ENCODE peak calls at places on chromosomes 11 and 22, in four cellular contexts. A is K562, Y is HepG2, U is GM12878. S is an unnamed sample.

GRCh38 chr22:46490538-46490937 is 46.9 kb downstream of the CELSR1 start:
- DNase-seq in A (no peak), Y (no peak), U (no peak), S (no peak)

GRCh38 chr11:16000065-16000464 is 356.3 kb downstream of the SOX6 start:
- DNase-seq in A (no peak), Y (no peak), U (no peak), S (no peak)

GRCh38 chr11:108938604-108939003 is 273.7 kb downstream of the DDX10 start:
- DNase-seq in A (no peak), Y (no peak), U (no peak), S (no peak)

GRCh38 chr11:86999859-87000753 is 37.6 kb upstream of the TMEM135 start:
- DNase-seq in A (peak; percentile 90), Y (peak; percentile 99), U (no peak), S (peak; percentile 36)

GRCh38 chr22:30015846-30016245 is 64.4 kb upstream of the HORMAD2 start:
- DNase-seq in A (no peak), Y (no peak), U (no peak), S (no peak)

GRCh38 chr22:48820481-48821345 is 1007.0 kb downstream of the BRD1 start:
- DNase-seq in A (no peak), Y (no peak), U (no peak), S (no peak)

GRCh38 chr11:60871378-60872061 is 4.2 kb downstream of the ZP1 start:
- DNase-seq in A (no peak), Y (no peak), U (no peak), S (peak; percentile 29)

GRCh38 chr11:82906236-82906635 is 4.7 kb downstream of the DDIAS start:
- DNase-seq in A (no peak), Y (peak; percentile 26), U (no peak), S (no peak)

GRCh38 chr22:40345801-40346177 is 511 bp upstream of the ADSL start:
- DNase-seq in A (peak; percentile 44), Y (peak; percentile 10), U (no peak), S (peak; percentile 36)

GRCh38 chr11:18452927-18453326 is 2.7 kb upstream of the LDHAL6A start:
- DNase-seq in A (no peak), Y (no peak), U (no peak), S (no peak)

GRCh38 chr11:17354070-17354924 is 2.7 kb downstream of the NCR3LG1 start:
- DNase-seq in A (peak; percentile 80), Y (peak; percentile 76), U (peak; percentile 25), S (peak; percentile 71)

GRCh38 chr11:121067912-121068652 is 33.0 kb upstream of the TECTA start:
- DNase-seq in A (no peak), Y (no peak), U (no peak), S (peak; percentile 45)

GRCh38 chr11:110425751-110426545 is 3.8 kb upstream of the FDX1 start:
- DNase-seq in A (peak; percentile 18), Y (no peak), U (no peak), S (no peak)

GRCh38 chr22:22698263-22698750 is 53.9 kb downstream of the GGTLC2 start:
- DNase-seq in A (no peak), Y (no peak), U (no peak), S (no peak)

GRCh38 chr11:69718147-69718546 is 14.3 kb upstream of the FGF19 start:
- DNase-seq in A (peak; percentile 68), Y (peak; percentile 30), U (no peak), S (peak; percentile 73)

GRCh38 chr11:104332110-104332509 is 168.2 kb upstream of the PDGFD start:
- DNase-seq in A (no peak), Y (peak; percentile 5), U (no peak), S (no peak)

GRCh38 chr11:17596711-17597110 is 49.7 kb downstream of the OTOG start:
- DNase-seq in A (no peak), Y (no peak), U (no peak), S (no peak)

GRCh38 chr11:26599421-26599820 is 27.4 kb upstream of the MUC15 start:
- DNase-seq in A (no peak), Y (no peak), U (no peak), S (no peak)

GRCh38 chr11:69220581-69221051 is 64.9 kb downstream of the SMIM38 start:
- DNase-seq in A (no peak), Y (no peak), U (no peak), S (no peak)

GRCh38 chr11:67463680-67464410 is 5.2 kb downstream of the TMEM134 start:
- DNase-seq in A (peak; percentile 85), Y (peak; percentile 52), U (no peak), S (peak; percentile 51)

GRCh38 chr22:39601180-39601535 is 30.6 kb downstream of the CACNA1I start:
- DNase-seq in A (no peak), Y (no peak), U (no peak), S (no peak)

GRCh38 chr11:58726594-58727414 is 4.9 kb downstream of the GLYAT start:
- DNase-seq in A (peak; percentile 58), Y (no peak), U (no peak), S (peak; percentile 7)

GRCh38 chr11:35454362-35454761 is 35.0 kb upstream of the SLC1A2 start:
- DNase-seq in A (no peak), Y (no peak), U (no peak), S (no peak)

GRCh38 chr11:14124886-14125285 is 162.4 kb downstream of the SPON1 start:
- DNase-seq in A (no peak), Y (no peak), U (no peak), S (no peak)

GRCh38 chr22:50191041-50191740 is 5.5 kb downstream of the TRABD start:
- DNase-seq in A (no peak), Y (no peak), U (peak; percentile 85), S (peak; percentile 78)

GRCh38 chr11:120807414-120808150 is 216.3 kb upstream of the TBCEL start:
- DNase-seq in A (no peak), Y (peak; percentile 60), U (no peak), S (no peak)

GRCh38 chr11:95682552-95682951 is 107.0 kb downstream of the FAM76B start:
- DNase-seq in A (no peak), Y (no peak), U (no peak), S (no peak)

GRCh38 chr22:41193829-41194228 is 11.3 kb upstream of the L3MBTL2 start:
- DNase-seq in A (no peak), Y (no peak), U (no peak), S (no peak)

GRCh38 chr11:112661571-112661970 is 299.6 kb upstream of the NCAM1 start:
- DNase-seq in A (no peak), Y (no peak), U (no peak), S (no peak)

GRCh38 chr11:112655386-112655785 is 305.8 kb upstream of the NCAM1 start:
- DNase-seq in A (no peak), Y (no peak), U (no peak), S (no peak)

GRCh38 chr11:112659185-112659584 is 302.0 kb upstream of the NCAM1 start:
- DNase-seq in A (no peak), Y (no peak), U (no peak), S (no peak)

GRCh38 chr11:112656772-112657428 is 304.3 kb upstream of the NCAM1 start:
- DNase-seq in A (no peak), Y (no peak), U (peak; percentile 25), S (no peak)

DNA sequence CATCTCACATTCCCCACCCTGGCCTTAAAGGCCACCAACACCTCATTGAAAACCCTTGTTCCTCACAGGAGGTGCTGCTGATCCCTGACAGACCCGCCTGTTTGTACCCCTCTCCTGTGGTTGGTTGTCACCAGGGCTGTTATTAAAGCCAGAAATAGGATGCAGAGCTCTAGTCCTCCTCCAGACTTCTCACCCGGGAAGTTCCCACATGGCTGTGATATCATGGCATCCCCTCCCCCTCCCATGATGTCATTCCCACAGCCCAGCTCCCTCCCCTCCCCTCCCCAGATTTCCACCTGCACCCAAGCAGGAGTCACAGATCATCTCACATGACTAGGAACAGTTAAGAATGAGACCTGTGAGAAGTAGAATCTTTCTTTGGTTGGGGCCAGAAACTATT is 302.7 kb upstream of the NCAM1 start:
- DNase-seq in A (no peak), Y (no peak), U (no peak), S (no peak)
- TF ChIP-seq ZBTB33 in A (no peak), Y (no peak), U (no peak), S (no peak)

DNA sequence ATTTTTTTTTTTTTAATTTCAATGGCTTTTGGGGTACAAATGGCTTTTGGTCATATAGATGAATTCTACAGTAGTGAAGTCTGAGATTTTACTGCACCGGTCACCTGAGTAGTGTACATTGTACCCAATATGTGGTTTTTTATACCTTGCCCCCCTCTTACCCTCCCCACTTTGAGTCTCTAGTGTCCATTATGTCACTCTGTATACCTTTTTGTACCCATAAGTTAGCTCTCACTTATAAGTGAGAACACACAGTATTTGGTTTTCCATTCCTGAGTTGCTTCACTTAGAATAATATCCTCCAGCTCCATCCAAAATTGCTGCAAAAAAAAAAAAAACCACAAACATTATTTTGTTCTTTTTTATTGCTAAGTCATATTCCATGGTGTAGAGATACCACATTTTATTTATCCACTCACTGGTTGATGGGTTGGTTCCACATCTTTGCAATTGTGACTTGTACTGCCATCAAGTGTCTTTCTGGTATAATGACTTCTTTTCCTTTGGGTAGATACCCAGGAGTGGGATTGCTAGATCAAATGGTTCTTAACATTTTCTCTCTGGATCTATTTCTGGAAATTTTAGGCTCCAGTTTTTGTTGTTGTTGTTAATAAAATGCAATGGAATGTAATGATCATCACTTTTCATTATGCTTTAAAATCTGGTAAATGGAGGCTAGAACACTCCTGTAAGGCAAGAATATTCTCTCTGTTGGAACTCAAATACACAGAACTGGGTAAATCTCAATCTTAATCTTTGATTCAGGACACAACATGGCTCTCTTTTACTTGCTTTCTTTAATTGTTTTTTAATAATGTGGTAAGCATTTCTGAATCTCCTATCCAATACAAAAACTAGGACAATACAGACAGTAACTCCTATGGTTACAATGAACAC is 10.3 kb downstream of the NEAT1 start:
- DNase-seq in A (no peak), Y (no peak), U (no peak), S (no peak)
- TF ChIP-seq RFX5 in A (no peak), Y (no peak), U (no peak), S (no peak)

DNA sequence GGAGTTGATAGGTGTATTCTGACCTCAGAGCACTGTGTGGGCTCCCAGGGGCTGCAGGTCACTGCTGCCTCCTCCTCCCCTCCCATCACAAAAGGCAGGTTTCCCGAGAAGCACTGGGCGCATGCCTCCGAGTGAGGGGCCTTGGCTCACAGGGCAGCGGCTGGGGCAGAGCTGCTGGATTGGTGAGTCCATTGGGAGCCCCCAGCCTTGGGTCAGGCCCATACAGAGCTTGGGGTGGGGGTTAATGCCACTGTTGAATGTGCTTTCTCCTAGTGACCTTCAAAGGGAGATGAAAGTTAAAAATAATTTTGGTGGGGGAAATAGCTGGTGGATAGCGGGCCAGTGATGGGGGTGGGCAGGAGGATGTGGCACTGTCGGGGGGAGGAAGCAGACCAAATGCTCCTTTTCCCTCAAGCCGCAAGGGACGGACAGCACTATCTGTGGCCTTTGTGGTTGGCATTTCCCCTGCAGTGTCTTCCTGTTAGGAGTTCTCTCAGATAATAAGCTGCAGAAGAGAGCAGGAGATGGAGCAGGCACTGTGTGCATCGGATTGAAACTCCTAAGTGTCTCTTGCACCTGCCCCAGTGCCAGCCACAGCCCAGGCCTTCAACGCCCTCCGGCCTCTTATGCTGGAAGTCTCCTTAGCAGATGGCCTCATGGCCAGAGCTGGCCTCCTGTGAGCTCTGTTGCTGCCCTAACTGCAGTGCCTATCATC is 3.2 kb downstream of the TUBA8 start:
- DNase-seq in A (no peak), Y (no peak), U (no peak), S (no peak)
- TF ChIP-seq ZBTB33 in A (no peak), Y (no peak), U (no peak), S (no peak)

GRCh38 chr11:77071671-77072605 is 5.2 kb downstream of the CAPN5 start:
- DNase-seq in A (no peak), Y (no peak), U (no peak), S (no peak)

GRCh38 chr11:77069336-77069968 is 2.7 kb downstream of the CAPN5 start:
- DNase-seq in A (no peak), Y (no peak), U (no peak), S (no peak)

GRCh38 chr11:77071077-77071476 is 4.3 kb downstream of the CAPN5 start:
- DNase-seq in A (no peak), Y (no peak), U (no peak), S (no peak)

GRCh38 chr11:77068461-77069335 is 1.9 kb downstream of the CAPN5 start:
- DNase-seq in A (no peak), Y (no peak), U (no peak), S (no peak)

GRCh38 chr11:77069969-77070582 is 3.3 kb downstream of the CAPN5 start:
- DNase-seq in A (no peak), Y (no peak), U (no peak), S (no peak)
- TF ChIP-seq RFX5 in A (no peak), Y (no peak), U (no peak), S (no peak)

S was measured in SK-N-SH.